ENCODE peak calls at places on chromosomes 4 and X, in six cellular contexts. M, R, O, C, W and E are unnamed samples.

GRCh38 chr4:183038436-183038835 is 60.6 kb upstream of the WWC2 start:
- DNase-seq in M (no peak), R (no peak), O (no peak), C (no peak), W (no peak), E (no peak)

GRCh38 chr4:74370912-74371311 is 6.0 kb downstream of the EREG start:
- DNase-seq in M (no peak), R (peak; percentile 42), O (no peak), C (no peak), W (peak; percentile 26), E (peak; percentile 68)

GRCh38 chr4:168449740-168450442 is 30.4 kb downstream of the DDX60L start:
- DNase-seq in M (no peak), R (no peak), O (no peak), C (no peak), W (peak; percentile 9), E (no peak)

GRCh38 chrX:101164766-101165590 is 54.6 kb upstream of the DRP2 start:
- DNase-seq in M (no peak), R (no peak), O (no peak), C (no peak), W (no peak), E (no peak)

GRCh38 chrX:15908891-15909290 is 54.3 kb upstream of the AP1S2 start:
- DNase-seq in M (no peak), R (no peak), O (no peak), C (no peak), W (no peak), E (no peak)

GRCh38 chr4:39526810-39527295 is 386 bp downstream of the UGDH start:
- DNase-seq in M (no peak), R (no peak), O (no peak), C (no peak), W (no peak), E (no peak)

GRCh38 chrX:100625985-100626491 is 10.6 kb downstream of the TSPAN6 start:
- DNase-seq in M (no peak), R (no peak), O (no peak), C (no peak), W (no peak), E (no peak)

GRCh38 chrX:54180403-54180802 is 2.7 kb downstream of the FAM120C start:
- DNase-seq in M (no peak), R (no peak), O (no peak), C (no peak), W (no peak), E (no peak)

GRCh38 chr4:40479378-40479777 is 144.2 kb downstream of the CHRNA9 start:
- DNase-seq in M (no peak), R (no peak), O (no peak), C (no peak), W (no peak), E (no peak)

GRCh38 chrX:151825927-151826471 is 86.7 kb upstream of the MAGEA4 start:
- DNase-seq in M (no peak), R (no peak), O (no peak), C (no peak), W (no peak), E (peak; percentile 43)

GRCh38 chr4:15855804-15856475 is 77.8 kb downstream of the CD38 start:
- DNase-seq in M (no peak), R (no peak), O (no peak), C (no peak), W (no peak), E (no peak)

GRCh38 chr4:3354455-3354811 is 61.6 kb downstream of the RGS12 start:
- DNase-seq in M (no peak), R (no peak), O (no peak), C (no peak), W (no peak), E (peak; percentile 34)

GRCh38 chrX:39613997-39614679 is 483.6 kb downstream of the BCOR start:
- DNase-seq in M (no peak), R (peak; percentile 59), O (no peak), C (peak; percentile 36), W (no peak), E (no peak)

GRCh38 chrX:153926863-153927685 is 1.0 kb upstream of the ARHGAP4 start:
- DNase-seq in M (peak; percentile 57), R (peak; percentile 69), O (peak; percentile 64), C (peak; percentile 57), W (peak; percentile 70), E (no peak)

GRCh38 chr4:187088070-187088799 is 364.6 kb upstream of the FAT1 start:
- DNase-seq in M (no peak), R (no peak), O (no peak), C (no peak), W (no peak), E (no peak)

GRCh38 chr4:124904723-124905390 is 192.3 kb upstream of the ANKRD50 start:
- DNase-seq in M (no peak), R (no peak), O (no peak), C (no peak), W (no peak), E (no peak)

GRCh38 chrX:149510386-149510785 is 5.3 kb upstream of the IDS start:
- DNase-seq in M (no peak), R (no peak), O (no peak), C (no peak), W (no peak), E (no peak)

GRCh38 chr4:31235961-31236360 is 515.8 kb downstream of the PCDH7 start:
- DNase-seq in M (no peak), R (no peak), O (no peak), C (no peak), W (no peak), E (no peak)

GRCh38 chrX:41482153-41482850 is 35.2 kb downstream of the NYX start:
- DNase-seq in M (no peak), R (no peak), O (no peak), C (no peak), W (no peak), E (peak; percentile 91)

GRCh38 chr4:82697561-82697960 is 101.0 kb downstream of the SCD5 start:
- DNase-seq in M (no peak), R (no peak), O (no peak), C (no peak), W (no peak), E (no peak)

GRCh38 chr4:75172551-75172950 is 239.6 kb downstream of the PARM1 start:
- DNase-seq in M (no peak), R (no peak), O (no peak), C (no peak), W (no peak), E (no peak)

GRCh38 chr4:74158561-74159396 is 861 bp downstream of the MTHFD2L start:
- DNase-seq in M (no peak), R (no peak), O (no peak), C (no peak), W (no peak), E (no peak)

GRCh38 chr4:42152507-42153504 is at the start of gene BEND4:
- DNase-seq in M (no peak), R (peak; percentile 17), O (no peak), C (no peak), W (no peak), E (no peak)

GRCh38 chrX:103210056-103210455 is 4.9 kb upstream of the BEX4 start:
- DNase-seq in M (no peak), R (no peak), O (no peak), C (no peak), W (no peak), E (no peak)

GRCh38 chrX:140163376-140164159 is 198.2 kb upstream of the CXorf66 start:
- DNase-seq in M (no peak), R (no peak), O (no peak), C (no peak), W (no peak), E (no peak)

GRCh38 chrX:12701625-12702024 is 89.6 kb upstream of the PRPS2 start:
- DNase-seq in M (peak; percentile 71), R (peak; percentile 50), O (peak; percentile 48), C (peak; percentile 42), W (peak; percentile 58), E (peak; percentile 56)

GRCh38 chrX:40849906-40850672 is 114.7 kb upstream of the MED14 start:
- DNase-seq in M (no peak), R (no peak), O (no peak), C (no peak), W (no peak), E (no peak)

GRCh38 chrX:46015653-46016052 is 529.6 kb downstream of the ZNF674 start:
- DNase-seq in M (no peak), R (no peak), O (no peak), C (no peak), W (no peak), E (no peak)

DNA sequence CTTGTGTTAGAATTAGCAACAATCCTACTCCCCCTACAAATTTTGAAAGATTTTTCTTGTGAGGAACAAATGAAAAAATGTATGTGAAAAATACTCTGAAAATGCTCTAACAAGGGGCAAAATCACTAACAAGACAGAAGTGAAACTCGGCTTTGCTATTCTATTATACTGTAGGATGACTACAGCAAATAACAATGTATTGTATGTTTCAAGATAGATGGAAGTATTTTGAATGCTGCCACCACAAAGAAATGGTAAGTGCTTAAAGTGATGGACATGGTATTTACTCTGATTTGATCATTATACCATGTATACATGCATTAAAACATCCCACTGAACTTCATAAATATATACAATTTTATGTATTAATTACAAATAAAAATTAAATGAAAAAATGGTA is 192.8 kb downstream of the SPOCK3 start:
- DNase-seq in M (no peak), R (no peak), O (no peak), C (no peak), W (no peak), E (no peak)
- TF ChIP-seq CTCF in M (no peak), R (no peak), O (no peak), C (no peak), W (no peak), E (no peak)

DNA sequence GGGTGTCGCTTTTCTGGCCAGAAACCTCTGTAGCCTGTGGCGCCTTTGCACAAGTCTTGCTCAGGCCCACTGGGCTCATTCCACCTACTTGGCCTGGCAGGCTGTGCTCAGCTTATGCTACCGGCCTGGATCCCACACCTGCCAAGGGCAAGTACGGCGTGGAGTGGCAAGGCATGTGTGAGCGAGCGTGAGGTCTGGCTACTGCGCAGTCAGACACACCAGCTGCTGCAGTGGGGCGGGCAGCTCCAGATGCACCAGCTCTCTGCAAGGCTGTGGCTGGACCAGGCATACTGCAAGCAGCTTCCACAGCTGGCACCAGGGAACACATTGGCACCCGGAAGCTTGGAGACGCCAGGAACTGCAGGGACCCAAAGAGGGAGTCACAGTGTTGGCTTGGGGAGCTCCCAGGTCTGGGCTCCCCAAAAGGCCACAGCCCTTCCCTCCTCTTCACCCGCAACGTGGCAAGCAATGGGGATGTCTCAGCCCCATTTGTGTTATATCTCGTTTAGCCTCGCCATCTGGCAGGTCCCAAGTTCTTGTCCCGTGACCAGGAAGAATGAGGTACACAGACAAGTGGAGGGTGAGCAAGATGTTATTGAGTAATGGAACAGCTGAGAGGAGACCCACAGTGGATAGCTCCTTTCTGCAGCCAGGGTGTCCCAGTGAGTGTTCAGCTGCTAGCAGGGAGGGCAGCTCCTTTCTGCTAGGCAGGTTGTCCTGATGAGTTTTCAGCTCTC is 3.8 kb upstream of the FBXW7 start:
- DNase-seq in M (no peak), R (no peak), O (no peak), C (no peak), W (no peak), E (no peak)
- H3K4me3 ChIP-seq in M (no peak overlapping the region), R (no peak overlapping the region), O (no peak overlapping the region), C (no peak overlapping the region), W (peak overlapping the region; percentile 2), E (no peak overlapping the region)

GRCh38 chr4:99835942-99836341 is 19.3 kb downstream of the DAPP1 start:
- DNase-seq in M (no peak), R (no peak), O (no peak), C (no peak), W (no peak), E (no peak)
- H3K4me1 ChIP-seq in M (peaks cover 16% of the 10 kb centered on the region), R (no peaks in the 10 kb centered on the region), O (no peaks in the 10 kb centered on the region), C (no peaks in the 10 kb centered on the region), W (no peaks in the 10 kb centered on the region), E (peaks cover 3% of the 10 kb centered on the region)

DNA sequence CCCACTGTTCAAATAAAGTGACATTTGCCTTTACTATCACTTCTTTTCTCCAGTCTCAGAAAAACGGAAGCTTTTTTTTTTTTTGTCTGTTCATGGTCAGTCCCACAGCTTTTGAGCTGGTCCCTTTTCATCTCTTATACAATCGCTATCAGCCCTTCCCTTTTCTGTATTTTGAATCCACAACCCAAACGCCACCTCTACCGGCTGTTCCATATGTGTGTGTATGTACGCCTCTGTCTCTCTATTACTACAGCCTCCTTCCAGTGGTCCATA is 327.6 kb downstream of the DKK2 start:
- DNase-seq in M (no peak), R (no peak), O (no peak), C (no peak), W (no peak), E (no peak)
- TF ChIP-seq CTCF in M (no peak), R (no peak), O (no peak), C (no peak), W (no peak), E (no peak)